ENCODE peak calls at places on chromosome 1, in four cellular contexts. O, M, L and T are unnamed samples.

GRCh38 chr1:94865369-94865768 is 45.2 kb downstream of the SLC44A3 start:
- DNase-seq in M (peak), O (no peak), L (no peak), T (peak)

GRCh38 chr1:81912383-81912782 is 111.6 kb downstream of the ADGRL2 start:
- DNase-seq in M (no peak), L (no peak), O (no peak), T (no peak)

GRCh38 chr1:4754816-4755215 is 100.4 kb downstream of the AJAP1 start:
- DNase-seq in O (no peak), L (no peak), M (no peak), T (no peak)

GRCh38 chr1:191608367-191608766 is 549.9 kb upstream of the RGS18 start:
- DNase-seq in L (no peak), M (no peak), O (no peak), T (no peak)

GRCh38 chr1:168312718-168313604 is 32.3 kb downstream of the TBX19 start:
- DNase-seq in O (no peak), L (no peak), M (no peak), T (no peak)

GRCh38 chr1:162335126-162335525 is 41.5 kb downstream of the SPATA46 start:
- DNase-seq in M (no peak), O (no peak), L (no peak), T (no peak)

GRCh38 chr1:17016317-17016661 is 4.6 kb upstream of the ATP13A2 start:
- DNase-seq in O (no peak), M (peak), L (no peak), T (peak)

GRCh38 chr1:2557146-2558029 is 1.2 kb downstream of the TNFRSF14 start:
- DNase-seq in O (no peak), L (no peak), M (no peak), T (no peak)

GRCh38 chr1:179230251-179230650 is 774 bp upstream of the ABL2 start:
- DNase-seq in L (no peak), O (no peak), M (peak), T (peak)

GRCh38 chr1:222643603-222643936 is 25.7 kb downstream of the MIA3 start:
- DNase-seq in L (no peak), M (no peak), O (no peak), T (no peak)

GRCh38 chr1:20634594-20635084 is 1.4 kb downstream of the PINK1 start:
- DNase-seq in L (no peak), M (peak), O (peak), T (peak)

GRCh38 chr1:227092054-227092453 is 152.0 kb downstream of the COQ8A start:
- DNase-seq in L (no peak), M (peak), O (no peak), T (no peak)

GRCh38 chr1:201461783-201462441 is 7.1 kb downstream of the PHLDA3 start:
- DNase-seq in L (no peak), M (peak), O (peak), T (peak)

GRCh38 chr1:74467786-74468377 is 44.5 kb downstream of the LRRC53 start:
- DNase-seq in O (no peak), M (no peak), L (no peak), T (no peak)

GRCh38 chr1:67535474-67535873 is 105.3 kb upstream of the SERBP1 start:
- DNase-seq in L (peak), M (peak), O (peak), T (peak)

GRCh38 chr1:1435094-1435903 is at the start of gene VWA1:
- DNase-seq in L (no peak), M (peak), O (peak), T (peak)

GRCh38 chr1:55284856-55285255 is 69.7 kb upstream of the USP24 start:
- DNase-seq in O (peak), L (no peak), M (peak), T (peak)

GRCh38 chr1:40774266-40774998 is 9.2 kb upstream of the KCNQ4 start:
- DNase-seq in O (peak), L (no peak), M (peak), T (peak)

DNA sequence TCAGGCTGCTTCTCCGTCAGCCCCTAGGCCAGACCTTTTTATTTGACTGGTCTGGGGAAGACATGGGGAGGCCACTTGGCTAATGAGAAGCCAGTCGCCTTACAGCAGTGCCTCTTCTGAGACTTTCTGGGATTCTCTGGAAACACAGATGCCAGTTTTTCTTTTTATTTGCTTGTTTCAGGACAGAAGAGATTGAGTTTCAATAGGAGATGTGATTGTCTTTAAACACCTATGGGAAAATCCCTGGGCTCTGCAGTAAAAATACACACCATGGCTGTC is 15.4 kb upstream of the BTG2 start:
- DNase-seq in O (no peak), L (no peak), M (no peak), T (no peak)
- H3K4me3 ChIP-seq in O (no peak), L (peak), M (no peak), T (no peak)

GRCh38 chr1:47209091-47209490 is 19.3 kb upstream of the PDZK1IP1 start:
- DNase-seq in L (no peak), O (no peak), M (no peak), T (no peak)

GRCh38 chr1:47207811-47208373 is 18.1 kb upstream of the PDZK1IP1 start:
- DNase-seq in M (no peak), L (no peak), O (no peak), T (no peak)

GRCh38 chr1:47210666-47211065 is 20.8 kb upstream of the PDZK1IP1 start:
- DNase-seq in M (no peak), O (no peak), L (no peak), T (no peak)

GRCh38 chr1:47208374-47208850 is 18.6 kb upstream of the PDZK1IP1 start:
- DNase-seq in O (no peak), L (no peak), M (no peak), T (no peak)

GRCh38 chr1:47209725-47210330 is 20.0 kb upstream of the PDZK1IP1 start:
- DNase-seq in M (no peak), L (no peak), O (no peak), T (no peak)
- H3K4me3 ChIP-seq in M (no peak), L (no peak), O (no peak), T (no peak)

GRCh38 chr1:112633628-112634027 is 14.0 kb downstream of the CAPZA1 start:
- DNase-seq in M (no peak), O (no peak), L (no peak), T (no peak)

GRCh38 chr1:112634367-112634766 is 14.7 kb downstream of the CAPZA1 start:
- DNase-seq in M (no peak), O (no peak), L (no peak), T (no peak)

GRCh38 chr1:112637257-112638108 is 17.9 kb downstream of the CAPZA1 start:
- DNase-seq in M (peak), O (no peak), L (no peak), T (peak)

GRCh38 chr1:112638109-112638426 is 18.4 kb downstream of the CAPZA1 start:
- DNase-seq in M (no peak), L (no peak), O (no peak), T (no peak)

DNA sequence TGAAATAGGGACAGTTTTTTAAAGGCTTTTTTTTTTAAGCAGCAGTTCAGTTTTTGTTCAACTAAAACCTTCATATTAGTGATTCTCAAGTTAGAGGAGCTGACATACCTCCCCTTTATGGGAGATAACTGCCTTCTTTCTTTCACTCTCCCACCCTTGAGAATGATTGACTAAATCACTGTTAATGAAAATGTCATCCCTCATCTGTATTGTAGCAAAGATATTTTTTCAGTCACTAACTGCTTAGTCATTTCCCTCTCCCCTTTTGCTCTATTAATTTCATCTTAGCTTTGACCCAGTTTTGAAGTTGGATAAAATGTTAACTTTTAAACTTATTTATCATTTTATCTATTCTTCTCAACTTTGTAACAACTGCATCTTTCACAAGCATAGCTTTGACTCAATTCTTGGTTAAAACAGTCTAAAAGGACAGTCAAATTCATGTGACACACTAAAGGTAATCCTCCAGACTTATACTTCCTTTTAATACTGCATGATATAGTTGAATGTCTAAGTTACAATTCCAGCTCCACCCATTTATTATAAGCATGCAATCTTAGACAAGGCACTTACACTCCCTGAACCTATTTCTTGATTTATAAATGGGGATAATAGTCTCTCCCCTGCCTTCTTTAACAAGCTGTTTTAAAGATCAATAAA is 17.1 kb downstream of the CAPZA1 start:
- DNase-seq in O (no peak), L (no peak), M (no peak), T (no peak)
- H3K4me3 ChIP-seq in O (no peak), L (no peak), M (no peak), T (no peak)

DNA sequence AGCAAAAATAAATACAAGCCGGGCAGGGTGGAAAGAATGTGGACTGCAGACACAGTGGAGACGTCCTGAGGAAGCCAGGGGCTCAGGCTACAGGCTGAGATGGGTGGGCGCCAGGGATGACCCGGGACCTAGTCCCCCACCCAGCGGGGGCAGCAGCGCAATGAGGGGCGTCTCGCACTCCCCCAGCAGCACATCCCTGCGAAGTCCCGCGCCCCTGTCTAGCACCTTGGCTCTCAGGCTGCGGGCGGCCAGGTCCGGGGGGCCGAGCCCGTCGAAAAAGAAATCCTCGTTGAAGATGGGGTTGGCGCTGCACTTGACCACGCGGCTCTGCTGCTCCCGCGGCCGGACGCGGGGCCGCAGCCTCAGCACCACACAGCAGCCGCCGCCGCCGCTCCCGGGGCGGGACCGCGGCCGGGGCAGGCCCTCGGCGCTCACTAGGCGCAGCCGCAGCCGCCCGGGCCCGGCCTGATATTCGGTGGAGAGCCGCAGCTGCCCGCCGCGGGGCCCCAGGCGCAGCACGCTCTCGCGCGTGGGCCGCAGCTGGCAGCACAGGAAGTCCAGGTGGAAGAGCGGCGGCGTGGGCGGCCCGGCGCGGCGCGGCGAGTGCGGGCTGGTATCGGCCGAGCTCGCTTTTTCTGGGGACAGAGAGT is 1.7 kb downstream of the C2CD4D start:
- DNase-seq in O (no peak), L (no peak), M (no peak), T (no peak)
- H3K4me3 ChIP-seq in O (peak), L (peak), M (peak), T (peak)

DNA sequence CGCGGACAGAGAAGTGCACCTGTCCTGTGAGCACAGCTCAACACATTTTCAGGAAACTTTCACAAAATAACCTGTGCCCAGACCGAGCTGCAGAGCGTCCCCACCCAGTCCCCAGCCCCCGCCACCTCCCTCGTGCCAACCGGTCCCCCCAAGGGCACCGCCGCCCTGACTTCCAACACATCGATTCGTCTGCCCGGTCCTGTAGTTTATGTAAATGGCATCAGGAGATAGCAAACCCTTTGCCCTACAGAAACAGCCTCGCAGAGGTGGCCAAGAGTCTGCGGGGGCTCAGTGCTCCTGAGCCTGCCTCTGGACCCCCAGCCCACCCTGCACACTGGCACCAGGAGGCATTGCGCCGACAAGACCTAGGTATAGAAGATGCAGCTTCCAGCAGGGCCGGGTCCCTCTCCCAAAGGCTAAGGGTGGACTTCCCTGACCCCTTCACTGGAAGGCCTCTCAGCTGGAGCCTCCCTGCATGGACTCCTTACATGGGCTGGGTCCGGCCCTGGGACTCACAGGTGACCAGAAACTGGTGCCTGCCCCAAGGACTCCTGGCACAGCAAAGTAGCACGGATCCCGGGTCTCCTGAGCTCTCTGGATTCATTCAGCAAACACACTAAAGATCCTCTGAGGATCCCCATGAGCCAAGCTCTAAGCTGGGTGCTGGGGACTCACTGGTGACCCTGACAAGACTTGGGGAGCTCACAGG is 6.6 kb upstream of the PLEKHG5 start:
- DNase-seq in L (no peak), O (no peak), M (no peak), T (no peak)
- H3K4me3 ChIP-seq in L (no peak), O (peak), M (peak), T (peak)

DNA sequence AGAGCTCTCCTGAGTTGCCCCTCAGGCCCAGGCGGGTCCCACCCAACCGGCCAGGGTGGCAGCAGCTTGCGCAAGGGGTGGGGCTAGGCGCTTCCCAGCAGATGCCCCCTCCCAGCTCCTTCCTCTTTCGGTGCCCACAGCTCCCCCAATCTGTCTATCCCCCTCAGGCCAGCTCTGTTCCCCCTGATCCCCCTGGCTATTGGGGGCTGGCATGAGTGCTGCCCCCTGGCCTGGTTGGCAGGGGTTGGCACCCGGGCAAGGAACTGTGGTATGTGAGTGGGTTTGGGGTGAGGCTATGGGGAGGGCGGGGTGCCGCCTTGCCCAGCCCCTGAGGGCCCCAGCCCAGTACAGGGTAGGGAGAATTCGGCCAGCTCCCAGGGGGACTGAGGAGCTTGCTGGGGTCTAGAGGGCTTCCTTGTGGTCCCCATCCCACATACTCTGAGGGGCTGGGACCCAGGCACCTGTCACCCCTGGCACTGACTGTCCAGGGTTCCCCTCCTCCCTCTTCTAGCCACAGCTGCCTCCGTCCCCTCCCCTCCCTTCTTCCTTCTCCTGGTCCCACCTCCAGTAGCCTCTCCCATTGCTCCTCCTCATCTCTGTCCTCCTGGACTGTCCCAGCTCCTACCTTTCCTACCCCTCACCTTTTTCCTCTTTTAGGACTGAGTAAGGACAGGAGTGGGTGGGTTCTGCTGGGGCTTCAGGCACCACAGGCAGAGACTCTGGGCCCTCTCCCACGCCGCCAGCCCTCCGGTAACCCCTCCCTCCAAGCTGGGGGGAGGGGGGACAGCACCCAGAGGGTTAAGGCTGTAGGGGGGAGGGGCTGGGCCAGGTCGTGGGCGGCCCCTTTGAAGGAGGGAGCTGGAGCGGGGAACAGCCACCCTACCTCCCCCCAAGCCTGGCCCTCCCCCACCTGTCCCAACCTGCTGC is 5.7 kb downstream of the ZBTB7B start:
- DNase-seq in L (no peak), O (no peak), M (no peak), T (no peak)
- H3K4me3 ChIP-seq in L (no peak), O (no peak), M (no peak), T (no peak)